ENCODE peak calls at places on chromosome 22, in nine cellular contexts. U is astrocyte of the spinal cord; G is glutamatergic neuron; A is GM20000; J is Calu3; X is activated CD8-positive, alpha-beta T cell treated with anti-CD3 and anti-CD28 coated beads for 36 hours; B is AG09319; N is neural progenitor cell; S is OCI-LY7. F is an unnamed sample.

GRCh38 chr22:25067851-25068421 is 115.4 kb downstream of the KIAA1671 start:
- DNase-seq in U (no peak), G (peak; percentile 49), A (no peak), J (no peak), X (peak; percentile 90), B (no peak), N (no peak), S (no peak), F (no peak)

GRCh38 chr22:22099833-22100812 is 117.5 kb upstream of the TOP3B start:
- DNase-seq in U (no peak), G (no peak), A (no peak), J (no peak), X (peak; percentile 10), B (no peak), N (peak; percentile 38), S (peak; percentile 71), F (no peak)

GRCh38 chr22:20429254-20430100 is 8.1 kb downstream of the SCARF2 start:
- DNase-seq in U (no peak), G (peak; percentile 73), A (peak; percentile 96), J (peak; percentile 58), X (peak; percentile 82), B (no peak), N (peak; percentile 87), S (peak; percentile 65), F (no peak)

GRCh38 chr22:29377979-29378378 is 10.4 kb downstream of the AP1B1 start:
- DNase-seq in U (no peak), G (no peak), A (no peak), J (peak; percentile 84), X (no peak), B (no peak), N (no peak), S (no peak), F (no peak)

GRCh38 chr22:21020802-21021429 is 6.0 kb downstream of the P2RX6 start:
- DNase-seq in U (no peak), G (no peak), A (peak; percentile 60), J (no peak), X (peak; percentile 60), B (no peak), N (peak; percentile 55), S (peak; percentile 56), F (no peak)

GRCh38 chr22:44385781-44386180 is 73.0 kb upstream of the SHISAL1 start:
- DNase-seq in U (no peak), G (peak; percentile 10), A (no peak), J (no peak), X (no peak), B (no peak), N (no peak), S (no peak), F (no peak)

GRCh38 chr22:23874871-23875270 is 17.2 kb downstream of the SLC2A11 start:
- DNase-seq in U (no peak), G (peak; percentile 49), A (no peak), J (no peak), X (no peak), B (no peak), N (no peak), S (no peak), F (no peak)

GRCh38 chr22:44666207-44666585 is 35.8 kb upstream of the PRR5 start:
- DNase-seq in U (no peak), G (no peak), A (no peak), J (no peak), X (no peak), B (peak; percentile 49), N (no peak), S (no peak), F (no peak)

GRCh38 chr22:19329454-19329853 is 37.9 kb upstream of the CLTCL1 start:
- DNase-seq in U (no peak), G (no peak), A (no peak), J (no peak), X (no peak), B (no peak), N (no peak), S (no peak), F (no peak)

GRCh38 chr22:19321757-19322156 is 30.2 kb upstream of the CLTCL1 start:
- DNase-seq in U (no peak), G (no peak), A (no peak), J (no peak), X (no peak), B (no peak), N (no peak), S (no peak), F (no peak)

GRCh38 chr22:19330865-19331418 is 39.4 kb upstream of the CLTCL1 start:
- DNase-seq in U (no peak), G (no peak), A (no peak), J (no peak), X (no peak), B (no peak), N (no peak), S (no peak), F (no peak)

DNA sequence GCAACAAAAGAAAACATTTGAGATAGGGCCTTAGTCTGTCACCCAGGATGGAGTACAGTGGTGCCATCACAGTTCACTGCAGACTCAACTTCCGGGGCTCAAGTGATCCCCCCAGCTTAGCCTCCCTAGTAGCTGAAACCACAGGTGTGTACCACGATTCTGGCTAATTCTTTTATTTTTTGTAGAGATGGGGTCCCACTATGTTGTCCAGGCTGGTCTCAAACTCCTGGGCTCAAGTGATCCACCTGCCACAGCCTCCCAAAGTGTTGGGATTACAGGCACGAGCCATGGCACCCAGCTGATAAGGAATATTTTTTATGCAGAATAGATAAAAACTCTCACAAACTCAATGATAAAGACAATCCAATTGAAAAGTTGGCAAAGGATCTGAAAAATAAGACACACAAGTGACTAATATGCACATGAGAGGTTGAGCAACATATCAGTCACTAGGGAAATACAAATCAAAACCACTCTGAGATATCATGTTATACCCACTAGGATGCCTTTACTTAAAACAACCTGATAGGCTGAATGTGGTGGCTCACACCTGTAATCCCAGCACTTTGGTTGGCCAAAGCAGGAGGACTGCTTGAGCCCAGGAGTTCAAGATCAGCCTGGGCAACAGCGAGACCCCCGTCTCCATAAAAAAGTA is 33.9 kb upstream of the CLTCL1 start:
- DNase-seq in U (no peak), G (no peak), A (no peak), J (no peak), X (no peak), B (no peak), N (no peak), S (no peak), F (peak; percentile 5)
- TF ChIP-seq CTCF in U (no peak), G (no peak), A (no peak), J (no peak), X (no peak), B (no peak), N (no peak), S (no peak), F (no peak)

GRCh38 chr22:42717197-42717967 is 3.3 kb downstream of the A4GALT start:
- DNase-seq in U (no peak), G (peak; percentile 65), A (no peak), J (no peak), X (no peak), B (no peak), N (no peak), S (peak; percentile 72), F (no peak)

GRCh38 chr22:42719656-42720262 is 911 bp downstream of the A4GALT start:
- DNase-seq in U (no peak), G (no peak), A (peak; percentile 58), J (no peak), X (no peak), B (no peak), N (peak; percentile 36), S (peak; percentile 72), F (no peak)

GRCh38 chr22:42721045-42721434 is 370 bp upstream of the A4GALT start:
- DNase-seq in U (no peak), G (no peak), A (no peak), J (no peak), X (no peak), B (no peak), N (peak; percentile 58), S (no peak), F (no peak)

GRCh38 chr22:42720263-42721044 is at the start of gene A4GALT:
- DNase-seq in U (no peak), G (peak; percentile 50), A (peak; percentile 87), J (peak; percentile 28), X (peak; percentile 7), B (no peak), N (peak; percentile 73), S (peak; percentile 61), F (no peak)

DNA sequence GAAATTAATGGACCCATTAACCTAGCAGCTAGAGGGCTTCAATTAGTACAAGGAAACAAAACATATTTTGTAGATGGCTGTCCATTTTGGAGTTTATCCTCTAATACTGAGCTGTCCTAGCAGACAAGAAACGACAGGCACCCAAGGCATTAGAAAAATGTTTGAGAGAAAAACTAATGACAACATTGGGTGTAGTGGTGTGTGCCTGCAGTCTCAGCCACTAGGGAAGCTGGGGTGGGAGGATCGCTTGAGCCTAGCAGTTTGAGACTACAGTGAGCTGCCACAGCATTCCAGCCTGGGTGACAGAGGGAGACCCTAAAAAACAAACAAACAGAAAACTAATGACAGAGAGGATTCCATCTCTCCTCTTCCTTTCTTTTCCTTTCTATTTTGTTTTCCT is 1.5 kb downstream of the A4GALT start:
- DNase-seq in U (no peak), G (no peak), A (no peak), J (no peak), X (no peak), B (no peak), N (no peak), S (peak; percentile 57), F (peak; percentile 25)
- TF ChIP-seq CTCF in U (no peak), G (no peak), A (no peak), J (no peak), X (no peak), B (no peak), N (no peak), S (peak; percentile 32), F (no peak)

DNA sequence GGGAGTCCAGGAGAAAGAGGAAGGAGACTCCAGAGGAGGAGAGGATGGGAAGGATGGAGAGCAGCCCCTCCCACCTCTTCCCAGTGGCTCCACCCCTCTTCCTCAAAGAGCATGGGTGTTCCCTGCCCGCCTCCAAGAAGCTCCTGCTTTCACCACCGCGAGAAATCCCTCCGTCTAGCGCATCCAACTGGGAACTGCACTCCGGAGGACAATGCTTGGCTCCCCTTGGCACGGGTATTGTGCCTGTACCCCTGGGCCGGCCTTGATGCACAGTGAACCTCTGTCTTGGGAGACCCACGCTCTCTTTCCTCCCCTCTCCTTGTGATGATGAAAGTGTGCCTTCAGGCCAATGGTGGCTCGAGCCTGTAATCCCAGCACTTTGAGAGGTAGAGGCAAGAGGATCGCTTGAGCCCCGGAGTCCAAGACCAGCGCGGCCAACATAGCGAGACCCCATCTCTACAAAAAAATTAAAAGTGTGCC is 14.9 kb upstream of the ADA2 start:
- DNase-seq in U (no peak), G (peak; percentile 54), A (no peak), J (no peak), X (no peak), B (no peak), N (peak; percentile 89), S (no peak), F (no peak)
- TF ChIP-seq CTCF in U (peak; percentile 10), G (no peak), A (no peak), J (no peak), X (no peak), B (no peak), N (peak; percentile 57), S (no peak), F (no peak)

GRCh38 chr22:36369004-36369921 is 18.5 kb downstream of the MYH9 start:
- DNase-seq in U (peak; percentile 29), G (no peak), A (no peak), J (no peak), X (peak; percentile 82), B (no peak), N (no peak), S (no peak), F (no peak)

GRCh38 chr22:36369922-36370781 is 17.6 kb downstream of the MYH9 start:
- DNase-seq in U (peak; percentile 40), G (no peak), A (no peak), J (peak; percentile 77), X (peak; percentile 58), B (no peak), N (peak; percentile 70), S (peak; percentile 52), F (peak; percentile 59)

GRCh38 chr22:36367066-36367465 is 20.7 kb downstream of the MYH9 start:
- DNase-seq in U (no peak), G (no peak), A (no peak), J (no peak), X (no peak), B (no peak), N (no peak), S (no peak), F (no peak)

GRCh38 chr22:36367479-36367878 is 20.3 kb downstream of the MYH9 start:
- DNase-seq in U (no peak), G (no peak), A (no peak), J (no peak), X (peak; percentile 5), B (no peak), N (no peak), S (no peak), F (no peak)

GRCh38 chr22:36368359-36368983 is 19.3 kb downstream of the MYH9 start:
- DNase-seq in U (peak; percentile 79), G (no peak), A (no peak), J (peak; percentile 62), X (peak; percentile 68), B (no peak), N (peak; percentile 94), S (no peak), F (peak; percentile 86)
- TF ChIP-seq CTCF in U (peak; percentile 9), G (no peak), A (peak; percentile 3), J (no peak), X (peak; percentile 21), B (no peak), N (no peak), S (peak; percentile 48), F (peak; percentile 60)